ENCODE peak calls at places on chromosome 20, in eight cellular contexts. X, W, R, E, G, V, C and Z are unnamed samples.

GRCh38 chr20:21004386-21005076 is 101.6 kb downstream of the LINC00237 start:
- DNase-seq in E (no peak), X (no peak), R (no peak), W (no peak), V (no peak), G (no peak), C (no peak), Z (no peak)

GRCh38 chr20:49104365-49104648 is 58.2 kb downstream of the CSE1L start:
- DNase-seq in V (no peak), C (no peak), R (no peak), E (no peak), W (no peak), G (no peak), X (no peak), Z (no peak)

GRCh38 chr20:59042151-59042795 is at the start of gene PRELID3B:
- DNase-seq in G (no peak), X (peak), V (no peak), R (no peak), C (no peak), W (no peak), E (no peak), Z (no peak)

GRCh38 chr20:10924628-10925266 is 250.9 kb upstream of the JAG1 start:
- DNase-seq in G (no peak), V (peak), X (peak), E (no peak), W (no peak), C (no peak), R (peak), Z (no peak)

GRCh38 chr20:47627540-47627939 is 125.9 kb downstream of the NCOA3 start:
- DNase-seq in R (no peak), E (no peak), V (no peak), G (no peak), X (no peak), C (no peak), W (no peak), Z (no peak)

GRCh38 chr20:50992733-50993457 is 30.0 kb downstream of the KCNG1 start:
- DNase-seq in E (peak), G (no peak), X (peak), V (peak), R (peak), W (no peak), C (no peak), Z (no peak)

GRCh38 chr20:11918280-11918952 is 723 bp downstream of the BTBD3 start:
- DNase-seq in R (no peak), G (no peak), E (no peak), V (no peak), X (peak), W (no peak), C (peak), Z (no peak)

GRCh38 chr20:62816879-62817873 is at the start of gene COL9A3:
- DNase-seq in E (no peak), R (no peak), G (no peak), W (no peak), X (no peak), V (no peak), C (peak), Z (no peak)

GRCh38 chr20:32110173-32110704 is 725 bp downstream of the TM9SF4 start:
- DNase-seq in R (no peak), E (no peak), W (no peak), X (no peak), G (no peak), V (no peak), C (no peak), Z (no peak)

GRCh38 chr20:25328954-25329498 is 61.6 kb downstream of the ABHD12 start:
- DNase-seq in G (no peak), X (no peak), C (no peak), V (no peak), R (no peak), E (no peak), W (no peak), Z (no peak)

GRCh38 chr20:4064118-4064962 is 49.0 kb upstream of the RNF24 start:
- DNase-seq in X (peak), C (peak), G (no peak), E (no peak), V (peak), R (peak), W (peak), Z (peak)

GRCh38 chr20:20668639-20669038 is 43.8 kb downstream of the RALGAPA2 start:
- DNase-seq in V (peak), R (no peak), G (no peak), E (no peak), C (no peak), W (no peak), X (no peak), Z (no peak)

GRCh38 chr20:4195499-4195898 is 180.1 kb upstream of the RNF24 start:
- DNase-seq in C (no peak), E (no peak), V (peak), G (no peak), R (no peak), X (peak), W (no peak), Z (peak)

GRCh38 chr20:23926941-23927872 is 47.7 kb upstream of the CST5 start:
- DNase-seq in E (no peak), R (no peak), C (no peak), G (no peak), X (peak), V (no peak), W (no peak), Z (no peak)

GRCh38 chr20:2873747-2874041 is 413 bp downstream of the PTPRA start:
- DNase-seq in R (peak), W (peak), V (peak), G (no peak), X (peak), E (peak), C (peak), Z (no peak)

GRCh38 chr20:41692479-41693135 is 74.4 kb upstream of the CHD6 start:
- DNase-seq in X (peak), R (peak), G (peak), V (peak), E (peak), W (peak), C (peak), Z (peak)

GRCh38 chr20:63264519-63264918 is 8.1 kb upstream of the ARFGAP1 start:
- DNase-seq in V (no peak), X (no peak), W (no peak), R (no peak), G (no peak), C (no peak), E (no peak), Z (peak)

GRCh38 chr20:62876826-62877728 is 15.5 kb upstream of the TCFL5 start:
- DNase-seq in R (no peak), W (peak), X (peak), V (peak), C (no peak), G (no peak), E (no peak), Z (no peak)

GRCh38 chr20:35837577-35838195 is 65.9 kb downstream of the PHF20 start:
- DNase-seq in X (no peak), C (no peak), W (no peak), G (no peak), E (no peak), R (no peak), V (peak), Z (no peak)

GRCh38 chr20:24502184-24502583 is 32.8 kb downstream of the SYNDIG1 start:
- DNase-seq in G (no peak), R (peak), E (no peak), W (no peak), V (peak), C (peak), X (peak), Z (no peak)

GRCh38 chr20:33689973-33690372 is 3.8 kb upstream of the E2F1 start:
- DNase-seq in R (peak), V (peak), X (peak), C (peak), W (no peak), G (peak), E (peak), Z (no peak)

GRCh38 chr20:56442381-56443365 is 25.8 kb upstream of the RTF2 start:
- DNase-seq in V (no peak), W (no peak), E (peak), R (no peak), X (peak), G (no peak), C (no peak), Z (no peak)

GRCh38 chr20:23918101-23918862 is 38.7 kb upstream of the CST5 start:
- DNase-seq in X (no peak), G (no peak), R (no peak), E (no peak), V (no peak), C (no peak), W (no peak), Z (no peak)

GRCh38 chr20:38290829-38291581 is 13.0 kb upstream of the BPI start:
- DNase-seq in R (peak), G (no peak), E (no peak), X (peak), W (peak), C (no peak), V (peak), Z (no peak)

GRCh38 chr20:3045042-3045815 is 623 bp upstream of the MRPS26 start:
- DNase-seq in W (no peak), R (peak), X (peak), V (peak), G (no peak), C (no peak), E (peak), Z (no peak)

GRCh38 chr20:8996817-8997512 is 71.9 kb upstream of the PLCB4 start:
- DNase-seq in E (no peak), R (no peak), X (no peak), C (no peak), G (no peak), W (no peak), V (no peak), Z (no peak)